ENCODE peak calls at places on chromosomes 4 and X, in eight cellular contexts. One of them, this sample, is unnamed.
A peak's percentile ranks its signal among the peaks of the same experiment; 100 is the strongest.

GRCh38 chrX:147119088-147119487 is 304.5 kb upstream of the CXorf51A start:
- DNase-seq in ovary: no peak
- DNase-seq in A549: no peak
- DNase-seq in transverse colon: no peak
- DNase-seq in sigmoid colon: no peak
- DNase-seq in stomach: no peak
- DNase-seq in H1: no peak
- DNase-seq in SK-N-SH: no peak
- DNase-seq in this sample: no peak

GRCh38 chrX:17170973-17171372 is 204.0 kb upstream of the NHS start:
- DNase-seq in ovary: peak; percentile 20
- DNase-seq in A549: no peak
- DNase-seq in transverse colon: no peak
- DNase-seq in sigmoid colon: no peak
- DNase-seq in stomach: no peak
- DNase-seq in H1: no peak
- DNase-seq in SK-N-SH: no peak
- DNase-seq in this sample: no peak

GRCh38 chr4:164081801-164082200 is 587.3 kb downstream of the TMA16 start:
- DNase-seq in ovary: no peak
- DNase-seq in A549: no peak
- DNase-seq in transverse colon: no peak
- DNase-seq in sigmoid colon: no peak
- DNase-seq in stomach: no peak
- DNase-seq in H1: no peak
- DNase-seq in SK-N-SH: no peak
- DNase-seq in this sample: no peak

GRCh38 chr4:103934178-103934789 is 214.5 kb upstream of the TACR3 start:
- DNase-seq in ovary: no peak
- DNase-seq in A549: no peak
- DNase-seq in transverse colon: no peak
- DNase-seq in sigmoid colon: no peak
- DNase-seq in stomach: no peak
- DNase-seq in H1: no peak
- DNase-seq in SK-N-SH: peak; percentile 33
- DNase-seq in this sample: no peak

GRCh38 chrX:47637546-47638195 is 7.9 kb upstream of the CFP start:
- DNase-seq in ovary: peak; percentile 56
- DNase-seq in A549: no peak
- DNase-seq in transverse colon: peak; percentile 28
- DNase-seq in sigmoid colon: no peak
- DNase-seq in stomach: peak; percentile 37
- DNase-seq in H1: no peak
- DNase-seq in SK-N-SH: no peak
- DNase-seq in this sample: no peak

GRCh38 chr4:188197566-188197965 is 58.3 kb downstream of the TRIML1 start:
- DNase-seq in ovary: no peak
- DNase-seq in A549: no peak
- DNase-seq in transverse colon: no peak
- DNase-seq in sigmoid colon: no peak
- DNase-seq in stomach: no peak
- DNase-seq in H1: no peak
- DNase-seq in SK-N-SH: no peak
- DNase-seq in this sample: no peak

GRCh38 chr4:25568788-25569231 is 86.8 kb upstream of the SLC34A2 start:
- DNase-seq in ovary: no peak
- DNase-seq in A549: no peak
- DNase-seq in transverse colon: peak; percentile 36
- DNase-seq in sigmoid colon: no peak
- DNase-seq in stomach: no peak
- DNase-seq in H1: no peak
- DNase-seq in SK-N-SH: no peak
- DNase-seq in this sample: no peak

GRCh38 chrX:103531002-103531401 is 11.7 kb upstream of the RAB40A start:
- DNase-seq in ovary: no peak
- DNase-seq in A549: no peak
- DNase-seq in transverse colon: no peak
- DNase-seq in sigmoid colon: no peak
- DNase-seq in stomach: no peak
- DNase-seq in H1: no peak
- DNase-seq in SK-N-SH: no peak
- DNase-seq in this sample: no peak

GRCh38 chr4:153748378-153748777 is 11.4 kb downstream of the RNF175 start:
- DNase-seq in ovary: no peak
- DNase-seq in A549: peak; percentile 5
- DNase-seq in transverse colon: no peak
- DNase-seq in sigmoid colon: no peak
- DNase-seq in stomach: no peak
- DNase-seq in H1: no peak
- DNase-seq in SK-N-SH: peak; percentile 48
- DNase-seq in this sample: no peak

GRCh38 chrX:33160273-33160672 is 51.1 kb downstream of the DMD start:
- DNase-seq in ovary: no peak
- DNase-seq in A549: no peak
- DNase-seq in transverse colon: no peak
- DNase-seq in sigmoid colon: no peak
- DNase-seq in stomach: no peak
- DNase-seq in H1: no peak
- DNase-seq in SK-N-SH: no peak
- DNase-seq in this sample: no peak

GRCh38 chr4:84920591-84920990 is 45.9 kb downstream of the WDFY3 start:
- DNase-seq in ovary: no peak
- DNase-seq in A549: no peak
- DNase-seq in transverse colon: no peak
- DNase-seq in sigmoid colon: no peak
- DNase-seq in stomach: no peak
- DNase-seq in H1: no peak
- DNase-seq in SK-N-SH: no peak
- DNase-seq in this sample: no peak

GRCh38 chr4:142383800-142384470 is 462.2 kb downstream of the INPP4B start:
- DNase-seq in ovary: no peak
- DNase-seq in A549: no peak
- DNase-seq in transverse colon: no peak
- DNase-seq in sigmoid colon: no peak
- DNase-seq in stomach: no peak
- DNase-seq in H1: no peak
- DNase-seq in SK-N-SH: no peak
- DNase-seq in this sample: no peak

GRCh38 chr4:124768596-124768995 is 56.1 kb upstream of the ANKRD50 start:
- DNase-seq in ovary: no peak
- DNase-seq in A549: no peak
- DNase-seq in transverse colon: no peak
- DNase-seq in sigmoid colon: no peak
- DNase-seq in stomach: no peak
- DNase-seq in H1: no peak
- DNase-seq in SK-N-SH: no peak
- DNase-seq in this sample: no peak

GRCh38 chr4:113943863-113944262 is 35.6 kb downstream of the ARSJ start:
- DNase-seq in ovary: no peak
- DNase-seq in A549: no peak
- DNase-seq in transverse colon: no peak
- DNase-seq in sigmoid colon: no peak
- DNase-seq in stomach: no peak
- DNase-seq in H1: no peak
- DNase-seq in SK-N-SH: no peak
- DNase-seq in this sample: no peak

GRCh38 chrX:25204182-25204581 is 188.4 kb upstream of the ARX start:
- DNase-seq in ovary: no peak
- DNase-seq in A549: no peak
- DNase-seq in transverse colon: no peak
- DNase-seq in sigmoid colon: no peak
- DNase-seq in stomach: no peak
- DNase-seq in H1: no peak
- DNase-seq in SK-N-SH: peak; percentile 20
- DNase-seq in this sample: no peak

GRCh38 chr4:77862478-77863216 is at the start of gene MRPL1:
- DNase-seq in ovary: peak; percentile 88
- DNase-seq in A549: peak; percentile 74
- DNase-seq in transverse colon: peak; percentile 91
- DNase-seq in sigmoid colon: peak; percentile 96
- DNase-seq in stomach: peak; percentile 93
- DNase-seq in H1: peak; percentile 68
- DNase-seq in SK-N-SH: peak; percentile 77
- DNase-seq in this sample: peak; percentile 90

GRCh38 chr4:22202351-22203343 is 254.1 kb upstream of the KCNIP4 start:
- DNase-seq in ovary: no peak
- DNase-seq in A549: no peak
- DNase-seq in transverse colon: peak; percentile 38
- DNase-seq in sigmoid colon: no peak
- DNase-seq in stomach: no peak
- DNase-seq in H1: no peak
- DNase-seq in SK-N-SH: no peak
- DNase-seq in this sample: no peak

GRCh38 chrX:46204721-46205422 is 340.3 kb downstream of the ZNF674 start:
- DNase-seq in ovary: no peak
- DNase-seq in A549: no peak
- DNase-seq in transverse colon: no peak
- DNase-seq in sigmoid colon: no peak
- DNase-seq in stomach: no peak
- DNase-seq in H1: no peak
- DNase-seq in SK-N-SH: no peak
- DNase-seq in this sample: no peak

GRCh38 chrX:41621236-41621651 is 67.5 kb upstream of the GPR34 start:
- DNase-seq in ovary: no peak
- DNase-seq in A549: peak; percentile 24
- DNase-seq in transverse colon: no peak
- DNase-seq in sigmoid colon: no peak
- DNase-seq in stomach: no peak
- DNase-seq in H1: no peak
- DNase-seq in SK-N-SH: peak; percentile 40
- DNase-seq in this sample: no peak

GRCh38 chr4:77052352-77052751 is 23.4 kb downstream of the CCNI start:
- DNase-seq in ovary: no peak
- DNase-seq in A549: no peak
- DNase-seq in transverse colon: peak; percentile 71
- DNase-seq in sigmoid colon: no peak
- DNase-seq in stomach: peak; percentile 64
- DNase-seq in H1: no peak
- DNase-seq in SK-N-SH: no peak
- DNase-seq in this sample: peak; percentile 43

DNA sequence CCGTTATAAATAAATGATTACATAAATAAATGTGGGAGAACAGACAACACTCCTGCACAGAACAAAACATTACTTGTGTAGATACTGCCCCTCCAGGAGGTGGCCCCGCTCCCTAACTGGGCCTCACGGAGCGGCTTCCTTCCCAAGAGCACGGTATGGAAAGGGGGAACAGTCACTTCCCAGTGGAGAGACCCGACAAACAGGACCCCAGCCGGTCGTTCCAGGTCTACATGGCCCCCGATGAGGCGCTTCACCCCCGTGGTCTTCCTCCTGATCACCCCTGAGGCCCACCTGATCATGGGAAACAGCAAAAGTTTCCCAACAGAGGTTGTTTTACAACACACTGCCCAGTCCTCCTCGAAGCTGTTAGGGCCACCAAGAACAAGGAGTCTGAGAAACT is 6.6 kb upstream of the SLC6A8 start:
- DNase-seq in ovary: no peak
- DNase-seq in A549: no peak
- DNase-seq in transverse colon: no peak
- DNase-seq in sigmoid colon: peak; percentile 58
- DNase-seq in stomach: no peak
- DNase-seq in H1: no peak
- DNase-seq in SK-N-SH: no peak
- DNase-seq in this sample: no peak
- TF ChIP-seq CTCF in ovary: no peak
- TF ChIP-seq CTCF in A549: no peak
- TF ChIP-seq CTCF in transverse colon: no peak
- TF ChIP-seq CTCF in sigmoid colon: no peak
- TF ChIP-seq CTCF in stomach: no peak
- TF ChIP-seq CTCF in H1: no peak
- TF ChIP-seq CTCF in SK-N-SH: no peak
- TF ChIP-seq CTCF in this sample: no peak

GRCh38 chr4:17721496-17722360 is 59.7 kb downstream of the FAM184B start:
- DNase-seq in ovary: no peak
- DNase-seq in A549: no peak
- DNase-seq in transverse colon: no peak
- DNase-seq in sigmoid colon: no peak
- DNase-seq in stomach: no peak
- DNase-seq in H1: no peak
- DNase-seq in SK-N-SH: no peak
- DNase-seq in this sample: no peak

GRCh38 chr4:17722361-17722710 is 59.1 kb downstream of the FAM184B start:
- DNase-seq in ovary: no peak
- DNase-seq in A549: no peak
- DNase-seq in transverse colon: no peak
- DNase-seq in sigmoid colon: no peak
- DNase-seq in stomach: no peak
- DNase-seq in H1: no peak
- DNase-seq in SK-N-SH: no peak
- DNase-seq in this sample: no peak

GRCh38 chr4:17723648-17724047 is 57.8 kb downstream of the FAM184B start:
- DNase-seq in ovary: no peak
- DNase-seq in A549: no peak
- DNase-seq in transverse colon: no peak
- DNase-seq in sigmoid colon: no peak
- DNase-seq in stomach: no peak
- DNase-seq in H1: no peak
- DNase-seq in SK-N-SH: no peak
- DNase-seq in this sample: no peak

GRCh38 chr4:17726911-17727310 is 54.5 kb downstream of the FAM184B start:
- DNase-seq in ovary: no peak
- DNase-seq in A549: no peak
- DNase-seq in transverse colon: no peak
- DNase-seq in sigmoid colon: no peak
- DNase-seq in stomach: no peak
- DNase-seq in H1: no peak
- DNase-seq in SK-N-SH: no peak
- DNase-seq in this sample: no peak
- TF ChIP-seq EP300 in ovary: no peak
- TF ChIP-seq EP300 in A549: no peak
- TF ChIP-seq EP300 in transverse colon: no peak
- TF ChIP-seq EP300 in sigmoid colon: no peak
- TF ChIP-seq EP300 in stomach: no peak
- TF ChIP-seq EP300 in H1: no peak
- TF ChIP-seq EP300 in SK-N-SH: no peak
- TF ChIP-seq EP300 in this sample: no peak

GRCh38 chrX:427812-428725 is 41.4 kb upstream of the PPP2R3B start:
- DNase-seq in ovary: no peak
- DNase-seq in A549: peak; percentile 50
- DNase-seq in transverse colon: no peak
- DNase-seq in sigmoid colon: peak; percentile 58
- DNase-seq in stomach: no peak
- DNase-seq in H1: peak; percentile 54
- DNase-seq in SK-N-SH: peak; percentile 54
- DNase-seq in this sample: no peak
- H3K4me3 ChIP-seq in ovary: no peak overlapping the region
- H3K4me3 ChIP-seq in A549: peak overlapping the region; percentile 32
- H3K4me3 ChIP-seq in transverse colon: no peak overlapping the region
- H3K4me3 ChIP-seq in sigmoid colon: no peak overlapping the region
- H3K4me3 ChIP-seq in stomach: no peak overlapping the region
- H3K4me3 ChIP-seq in H1: peak overlapping the region; percentile 10
- H3K4me3 ChIP-seq in SK-N-SH: no peak overlapping the region
- H3K4me3 ChIP-seq in this sample: peak overlapping the region; percentile 52

DNA sequence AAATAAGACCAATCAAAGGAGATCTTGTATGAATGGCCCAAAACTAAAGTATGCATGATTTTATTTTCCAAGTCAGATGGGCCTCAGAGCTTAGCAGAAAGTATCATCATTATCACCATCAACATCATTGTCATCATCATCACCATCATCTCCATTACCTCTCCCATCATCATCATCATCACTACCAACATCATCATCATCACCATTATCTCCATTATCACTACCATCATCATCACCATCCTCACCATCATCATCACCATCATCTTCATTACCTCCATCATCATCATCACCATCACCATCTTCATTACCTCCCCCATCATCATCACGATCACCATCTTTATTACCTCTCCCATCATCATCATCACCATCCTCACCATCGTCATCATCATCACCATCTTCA is 363.9 kb downstream of the DHRSX start:
- DNase-seq in ovary: no peak
- DNase-seq in A549: no peak
- DNase-seq in transverse colon: no peak
- DNase-seq in sigmoid colon: no peak
- DNase-seq in stomach: no peak
- DNase-seq in H1: no peak
- DNase-seq in SK-N-SH: no peak
- DNase-seq in this sample: no peak
- TF ChIP-seq CTCF in ovary: no peak
- TF ChIP-seq CTCF in A549: no peak
- TF ChIP-seq CTCF in transverse colon: no peak
- TF ChIP-seq CTCF in sigmoid colon: no peak
- TF ChIP-seq CTCF in stomach: no peak
- TF ChIP-seq CTCF in H1: no peak
- TF ChIP-seq CTCF in SK-N-SH: no peak
- TF ChIP-seq CTCF in this sample: no peak